ENCODE peak calls at places on chromosome 1, in four cellular contexts. Y is IMR-90, W is H1, X is H9. N is an unnamed sample.

GRCh38 chr1:214551436-214552173 is at the start of gene PTPN14:
- DNase-seq in W (peak; percentile 87), Y (peak; percentile 96), X (peak; percentile 96), N (peak; percentile 94)

GRCh38 chr1:89821322-89822108 is 683 bp downstream of the LRRC8D start:
- DNase-seq in W (peak; percentile 78), Y (peak; percentile 22), X (peak; percentile 66), N (no peak)

GRCh38 chr1:9454094-9454418 is 85.2 kb upstream of the SLC25A33 start:
- DNase-seq in X (no peak), Y (no peak), W (no peak), N (no peak)

GRCh38 chr1:14697371-14697770 is 98.9 kb downstream of the KAZN start:
- DNase-seq in X (no peak), Y (no peak), W (no peak), N (no peak)

GRCh38 chr1:182317489-182318180 is 74.0 kb downstream of the GLUL start:
- DNase-seq in X (no peak), Y (no peak), W (no peak), N (no peak)

GRCh38 chr1:86277909-86278308 is 118.2 kb downstream of the ODF2L start:
- DNase-seq in Y (no peak), X (no peak), W (no peak), N (no peak)

GRCh38 chr1:51287966-51288365 is 42.4 kb downstream of the TTC39A start:
- DNase-seq in Y (no peak), X (no peak), W (no peak), N (no peak)

GRCh38 chr1:182113879-182114626 is 52.5 kb upstream of the ZNF648 start:
- DNase-seq in X (no peak), W (peak; percentile 44), Y (no peak), N (no peak)

GRCh38 chr1:230356190-230356589 is 69.9 kb downstream of the PGBD5 start:
- DNase-seq in W (no peak), Y (no peak), X (no peak), N (no peak)

GRCh38 chr1:203361843-203362524 is 11.1 kb upstream of the FMOD start:
- DNase-seq in X (no peak), Y (peak; percentile 82), W (no peak), N (no peak)

GRCh38 chr1:58465825-58466617 is 80.5 kb downstream of the OMA1 start:
- DNase-seq in Y (no peak), W (no peak), X (no peak), N (no peak)

GRCh38 chr1:88612783-88613182 is 71.3 kb upstream of the PKN2 start:
- DNase-seq in W (no peak), Y (no peak), X (no peak), N (no peak)

GRCh38 chr1:219906924-219907771 is 21.2 kb downstream of the SLC30A10 start:
- DNase-seq in Y (no peak), W (no peak), X (no peak), N (no peak)

GRCh38 chr1:2231667-2232254 is 3.6 kb downstream of the SKI start:
- DNase-seq in W (peak; percentile 79), X (peak; percentile 71), Y (peak; percentile 81), N (no peak)

GRCh38 chr1:94790246-94790645 is 29.9 kb upstream of the SLC44A3 start:
- DNase-seq in X (no peak), Y (peak; percentile 41), W (no peak), N (no peak)

DNA sequence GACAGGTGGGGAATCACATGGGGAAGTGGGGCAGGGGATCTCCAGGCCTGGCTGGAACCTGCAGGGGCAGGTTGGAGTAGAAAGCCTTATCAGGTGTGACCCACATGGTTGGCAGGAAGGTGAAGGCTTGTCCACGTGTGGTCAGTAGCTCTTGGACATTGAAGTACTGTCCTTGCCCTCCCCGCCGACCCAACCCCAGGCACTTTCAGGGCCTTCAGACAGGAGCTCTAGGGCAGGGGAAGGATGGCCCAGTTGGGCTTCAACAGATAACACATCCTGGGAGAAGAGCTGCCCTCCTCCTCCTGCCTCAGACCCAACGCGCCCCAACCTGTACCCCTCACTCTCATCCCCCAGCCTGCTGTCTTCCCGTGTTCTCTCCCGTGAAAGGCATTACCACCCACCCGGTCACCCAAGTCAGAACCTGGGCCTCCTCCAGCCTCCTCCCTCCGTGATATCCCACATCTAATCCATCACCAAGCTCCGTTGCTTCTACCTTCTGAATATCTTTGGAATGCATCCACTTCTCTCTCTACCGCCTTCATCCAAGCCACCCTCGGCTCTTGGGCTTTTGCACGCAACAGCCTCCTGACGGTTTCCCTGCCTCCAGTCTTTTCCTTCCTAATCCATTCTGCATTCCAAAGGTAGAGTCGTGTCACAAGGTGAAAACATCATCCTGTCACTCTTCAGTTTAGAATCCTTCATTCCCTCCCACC is 15.9 kb downstream of the PTPRF start:
- DNase-seq in W (no peak), X (no peak), Y (no peak), N (no peak)
- H4K91ac ChIP-seq in W (peak overlapping the region; percentile 71), X (no peak overlapping the region), Y (no peak overlapping the region), N (no peak overlapping the region)

DNA sequence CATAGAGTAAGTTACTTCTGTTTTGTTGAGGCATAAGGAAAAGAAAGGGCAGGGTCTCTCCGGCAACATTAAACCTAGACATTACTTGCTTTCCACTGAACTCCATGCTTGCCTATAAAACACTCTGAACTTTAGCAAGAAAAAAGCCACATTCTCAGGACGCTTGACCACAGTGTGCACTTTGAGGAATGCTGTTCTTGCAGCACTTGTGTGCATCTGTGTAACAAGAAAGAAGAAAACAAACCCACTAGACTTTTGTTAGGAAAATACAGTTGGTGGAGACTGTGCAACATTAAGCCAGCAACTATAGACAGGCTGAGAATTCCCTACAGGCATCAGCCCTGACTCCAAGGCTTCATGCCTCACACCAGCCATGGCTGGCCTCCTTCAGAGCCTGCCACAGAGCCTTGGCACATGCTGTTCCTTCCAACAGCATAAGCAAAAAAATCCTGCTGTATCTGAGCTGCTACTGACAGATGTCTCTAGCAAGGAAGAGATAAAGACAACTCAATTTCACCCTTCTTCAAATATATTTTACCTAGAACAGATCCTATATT is 5.8 kb downstream of the PDZK1 start:
- DNase-seq in X (no peak), W (no peak), Y (no peak), N (no peak)
- H3K4ac ChIP-seq in X (no peak overlapping the region), W (no peak overlapping the region), Y (no peak overlapping the region), N (no peak overlapping the region)

GRCh38 chr1:162709870-162710269 is 77.6 kb downstream of the DDR2 start:
- DNase-seq in Y (peak; percentile 44), W (no peak), X (no peak), N (no peak)

GRCh38 chr1:162711066-162711465 is 78.8 kb downstream of the DDR2 start:
- DNase-seq in W (no peak), X (no peak), Y (peak; percentile 45), N (no peak)

GRCh38 chr1:162708286-162708685 is 76.0 kb downstream of the DDR2 start:
- DNase-seq in W (no peak), X (no peak), Y (no peak), N (no peak)

GRCh38 chr1:162709132-162709860 is 77.0 kb downstream of the DDR2 start:
- DNase-seq in W (no peak), X (no peak), Y (no peak), N (no peak)

GRCh38 chr1:162710349-162710748 is 78.1 kb downstream of the DDR2 start:
- DNase-seq in Y (peak; percentile 59), W (no peak), X (no peak), N (no peak)
- H4K91ac ChIP-seq in Y (no peak overlapping the region), W (no peak overlapping the region), X (no peak overlapping the region), N (no peak overlapping the region)

GRCh38 chr1:11100149-11100493 is 452 bp upstream of the EXOSC10 start:
- DNase-seq in Y (no peak), X (no peak), W (no peak), N (no peak)
- H3K4ac ChIP-seq in Y (peak overlapping the region; percentile 71), X (no peak overlapping the region), W (no peak overlapping the region), N (no peak overlapping the region)

GRCh38 chr1:21910528-21911204 is 26.4 kb downstream of the HSPG2 start:
- DNase-seq in X (no peak), Y (no peak), W (no peak), N (no peak)
- H4K91ac ChIP-seq in X (no peak overlapping the region), Y (peak overlapping the region; percentile 66), W (no peak overlapping the region), N (no peak overlapping the region)

GRCh38 chr1:167772436-167772835 is 50.7 kb downstream of the MPZL1 start:
- DNase-seq in X (no peak), Y (no peak), W (no peak), N (no peak)

GRCh38 chr1:167775178-167775577 is 53.4 kb downstream of the MPZL1 start:
- DNase-seq in X (no peak), W (no peak), Y (peak; percentile 77), N (no peak)

GRCh38 chr1:167776151-167776550 is 54.4 kb downstream of the MPZL1 start:
- DNase-seq in W (no peak), X (no peak), Y (peak; percentile 62), N (no peak)

GRCh38 chr1:167776616-167777252 is 55.0 kb downstream of the MPZL1 start:
- DNase-seq in W (no peak), Y (no peak), X (no peak), N (no peak)

DNA sequence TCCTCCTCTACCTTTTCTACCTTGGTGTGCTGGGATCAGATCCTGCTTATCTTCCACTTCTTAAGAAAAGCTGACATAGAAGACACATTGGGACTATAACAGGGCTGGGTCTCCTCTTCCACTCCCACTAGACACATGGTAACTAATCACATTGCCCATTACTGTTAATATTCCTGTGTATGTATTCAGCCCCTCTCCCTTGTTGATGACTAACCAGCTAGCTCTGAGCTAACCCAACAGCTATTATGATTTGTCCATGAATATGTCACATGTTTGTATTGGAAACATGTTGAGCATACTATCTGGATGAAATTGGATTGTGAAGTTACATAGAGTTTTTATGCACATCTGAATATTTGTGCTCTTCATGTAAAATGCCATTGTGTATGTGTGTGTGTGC is 52.9 kb downstream of the MPZL1 start:
- DNase-seq in W (no peak), Y (peak; percentile 72), X (no peak), N (no peak)
- H3K4ac ChIP-seq in W (no peak overlapping the region), Y (no peak overlapping the region), X (no peak overlapping the region), N (no peak overlapping the region)

GRCh38 chr1:161706116-161706482 is 930 bp upstream of the FCRLA start:
- DNase-seq in Y (peak; percentile 75), X (no peak), W (no peak), N (no peak)
- H4K91ac ChIP-seq in Y (peak overlapping the region; percentile 27), X (no peak overlapping the region), W (no peak overlapping the region), N (no peak overlapping the region)

GRCh38 chr1:185044981-185045792 is at the start of gene RNF2:
- DNase-seq in Y (peak; percentile 71), X (peak; percentile 88), W (peak; percentile 88), N (peak; percentile 81)
- H3K4ac ChIP-seq in Y (peak within 1 kb of the TSS; percentile 78), X (no peak within 1 kb of the TSS), W (no peak within 1 kb of the TSS), N (no peak within 1 kb of the TSS)

DNA sequence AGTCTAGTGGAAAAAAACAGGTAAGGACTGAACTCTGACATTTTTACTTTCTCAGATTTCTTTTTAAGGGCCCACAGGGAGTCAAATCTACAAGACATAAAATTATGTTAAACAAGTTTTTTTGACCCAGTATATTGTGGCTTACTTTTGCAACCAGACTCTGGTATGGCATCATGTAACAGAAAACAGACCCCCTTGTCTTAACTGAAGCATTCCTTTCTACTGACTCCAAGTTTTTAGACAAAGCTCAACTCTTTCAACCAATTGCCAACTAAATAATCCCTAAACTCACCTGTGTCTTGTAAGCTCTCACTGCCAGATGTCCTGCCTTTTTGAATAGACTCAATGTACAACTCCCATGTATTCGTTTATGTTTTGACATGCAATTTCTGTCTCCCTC is 64.3 kb downstream of the FASLG start:
- DNase-seq in X (no peak), W (no peak), Y (peak; percentile 31), N (no peak)
- H4K91ac ChIP-seq in X (no peak overlapping the region), W (no peak overlapping the region), Y (no peak overlapping the region), N (no peak overlapping the region)